ENCODE peak calls at places on chromosomes 6 and 20, in four cellular contexts. F, V, T and E are unnamed samples.

GRCh38 chr6:17015144-17015543 is 86.7 kb upstream of the STMND1 start:
- DNase-seq in T (no peak), F (no peak), V (no peak), E (no peak)

GRCh38 chr6:36791553-36792171 is 47.6 kb downstream of the CPNE5 start:
- DNase-seq in T (no peak), F (no peak), V (no peak), E (no peak)

GRCh38 chr6:79042799-79043126 is 35.3 kb downstream of the PHIP start:
- DNase-seq in V (no peak), T (no peak), F (no peak), E (no peak)

GRCh38 chr6:1496836-1497592 is 107.6 kb downstream of the FOXF2 start:
- DNase-seq in T (no peak), F (no peak), V (no peak), E (no peak)

GRCh38 chr6:142291512-142291911 is 10.3 kb upstream of the ADGRG6 start:
- DNase-seq in F (no peak), V (no peak), T (no peak), E (no peak)

GRCh38 chr20:38191654-38192053 is 26.6 kb upstream of the TGM2 start:
- DNase-seq in V (no peak), F (no peak), T (no peak), E (no peak)

GRCh38 chr6:159759645-159760044 is 2.2 kb upstream of the ACAT2 start:
- DNase-seq in F (no peak), V (no peak), T (no peak), E (no peak)

GRCh38 chr20:57710841-57711240 is 1.0 kb upstream of the PMEPA1 start:
- DNase-seq in F (no peak), T (no peak), V (no peak), E (no peak)

GRCh38 chr6:45047573-45047972 is 280.6 kb upstream of the RUNX2 start:
- DNase-seq in F (no peak), V (no peak), T (no peak), E (no peak)

GRCh38 chr6:166997768-166998255 is 1.4 kb upstream of the CEP43 start:
- DNase-seq in V (peak), F (peak), T (peak), E (peak)

GRCh38 chr6:153117986-153118886 is 12.8 kb downstream of the RGS17 start:
- DNase-seq in T (no peak), V (no peak), F (no peak), E (no peak)

GRCh38 chr6:75115501-75115900 is 90.4 kb downstream of the COL12A1 start:
- DNase-seq in T (no peak), F (no peak), V (no peak), E (no peak)

GRCh38 chr6:151263967-151264366 is 24.2 kb downstream of the AKAP12 start:
- DNase-seq in T (no peak), V (no peak), F (no peak), E (no peak)

GRCh38 chr6:151265282-151265681 is 25.5 kb downstream of the AKAP12 start:
- DNase-seq in V (no peak), F (no peak), T (no peak), E (no peak)

GRCh38 chr6:151275121-151275520 is 35.4 kb downstream of the AKAP12 start:
- DNase-seq in T (no peak), F (no peak), V (no peak), E (no peak)

GRCh38 chr6:151269318-151269995 is 29.7 kb downstream of the AKAP12 start:
- DNase-seq in V (no peak), F (no peak), T (no peak), E (no peak)
- TF ChIP-seq SP1 in V (no peak), F (no peak), T (no peak), E (no peak)

DNA sequence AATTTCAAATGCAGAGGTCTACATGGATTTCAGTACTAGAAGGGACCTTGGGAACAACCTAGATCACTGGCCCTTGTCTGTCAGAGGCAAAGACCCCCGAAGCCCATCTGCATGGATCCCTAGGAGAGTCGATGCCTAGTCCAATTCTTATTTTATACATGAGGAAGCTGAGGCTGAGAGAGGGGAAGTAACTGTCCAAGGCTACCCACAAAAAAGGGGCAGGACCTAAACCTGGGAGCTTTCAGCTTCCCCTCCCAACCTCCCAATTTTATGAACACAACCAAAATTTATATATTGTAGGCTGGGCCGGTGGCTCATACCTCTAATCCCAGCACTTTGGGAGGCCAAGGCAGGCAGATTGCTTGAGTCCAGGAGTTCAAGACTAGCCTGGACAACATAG is 73.2 kb downstream of the TRERF1 start:
- DNase-seq in F (no peak), T (no peak), V (no peak), E (no peak)
- TF ChIP-seq ELF4 in F (no peak), T (no peak), V (no peak), E (no peak)

GRCh38 chr6:21666200-21666671 is 72.7 kb downstream of the SOX4 start:
- DNase-seq in T (no peak), F (peak), V (no peak), E (no peak)

GRCh38 chr6:21665101-21665435 is 71.5 kb downstream of the SOX4 start:
- DNase-seq in F (no peak), V (no peak), T (no peak), E (no peak)

GRCh38 chr6:21666788-21667681 is 73.5 kb downstream of the SOX4 start:
- DNase-seq in T (no peak), V (no peak), F (peak), E (no peak)

GRCh38 chr6:21665436-21666199 is 72.1 kb downstream of the SOX4 start:
- DNase-seq in T (no peak), V (no peak), F (peak), E (no peak)

DNA sequence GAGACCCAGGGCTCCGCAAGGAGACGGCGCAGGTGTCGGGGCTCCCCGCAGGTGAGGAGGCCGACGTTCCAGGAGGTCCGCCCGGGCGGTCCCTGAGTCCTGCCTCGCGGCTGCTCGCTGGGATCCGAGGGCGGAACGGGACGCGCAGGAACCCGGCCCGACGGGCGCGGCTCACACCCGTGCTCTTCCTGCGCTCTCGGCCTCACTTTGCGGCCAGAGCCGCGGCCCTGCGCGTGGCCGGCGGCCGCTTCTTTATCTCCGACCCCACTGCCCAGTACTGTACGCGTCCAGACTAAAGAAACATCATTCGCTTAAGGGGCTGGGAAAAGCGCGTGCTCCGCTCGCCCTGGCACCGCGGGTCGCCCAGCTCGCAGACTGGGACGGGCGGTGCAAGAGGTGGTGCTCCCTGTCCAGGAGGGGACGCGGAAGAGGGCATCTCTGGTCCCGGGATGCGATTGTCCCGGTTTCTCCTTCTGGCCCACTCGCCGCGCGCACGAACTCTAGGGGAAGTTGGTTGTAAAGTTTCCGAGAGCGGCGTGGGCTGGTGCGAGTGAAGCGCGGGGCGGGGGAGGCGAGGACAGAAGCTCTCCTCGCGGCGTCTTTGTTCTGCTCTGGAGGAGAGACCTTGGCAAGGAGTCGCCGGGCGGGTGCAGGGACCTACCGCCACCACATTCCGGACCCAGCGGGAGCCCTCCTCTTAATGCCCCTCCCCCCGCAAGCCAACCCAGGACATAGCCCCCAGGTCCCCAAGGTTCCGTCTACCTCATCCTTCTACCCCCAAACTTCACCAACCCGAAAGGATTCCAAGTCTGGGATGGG is 70.9 kb downstream of the SOX4 start:
- DNase-seq in F (peak), T (no peak), V (no peak), E (peak)
- TF ChIP-seq SP1 in F (no peak), T (no peak), V (no peak), E (no peak)

GRCh38 chr6:70398783-70399730 is 14.3 kb upstream of the FAM135A start:
- DNase-seq in T (peak), V (peak), F (no peak), E (no peak)
- TF ChIP-seq ELF4 in T (no peak), V (no peak), F (no peak), E (no peak)

DNA sequence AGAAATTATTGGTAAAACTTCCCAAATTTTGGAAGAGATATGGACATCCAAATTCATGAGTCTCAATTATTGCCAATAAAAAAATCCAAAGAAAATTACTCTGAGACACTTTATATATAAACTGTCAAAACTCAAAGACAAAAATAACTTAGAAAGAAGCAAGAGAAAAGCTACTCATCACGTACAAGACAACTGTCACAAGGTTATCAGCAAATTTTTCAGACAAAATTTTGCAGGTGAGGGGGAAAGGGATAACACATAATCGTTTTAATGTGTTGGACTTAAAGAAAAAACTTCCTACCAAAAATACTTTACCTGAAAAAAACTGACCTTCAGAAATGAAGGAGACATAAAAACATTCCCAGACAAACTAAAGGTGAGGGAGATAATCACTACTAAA is 272.5 kb downstream of the THBS2 start:
- DNase-seq in F (no peak), V (no peak), T (no peak), E (no peak)
- TF ChIP-seq SP1 in F (no peak), V (no peak), T (no peak), E (no peak)

GRCh38 chr20:44247131-44247571 is at the start of gene GDAP1L1:
- DNase-seq in T (no peak), F (peak), V (no peak), E (no peak)
- TF ChIP-seq ELF4 in T (no peak), F (no peak), V (no peak), E (no peak)

DNA sequence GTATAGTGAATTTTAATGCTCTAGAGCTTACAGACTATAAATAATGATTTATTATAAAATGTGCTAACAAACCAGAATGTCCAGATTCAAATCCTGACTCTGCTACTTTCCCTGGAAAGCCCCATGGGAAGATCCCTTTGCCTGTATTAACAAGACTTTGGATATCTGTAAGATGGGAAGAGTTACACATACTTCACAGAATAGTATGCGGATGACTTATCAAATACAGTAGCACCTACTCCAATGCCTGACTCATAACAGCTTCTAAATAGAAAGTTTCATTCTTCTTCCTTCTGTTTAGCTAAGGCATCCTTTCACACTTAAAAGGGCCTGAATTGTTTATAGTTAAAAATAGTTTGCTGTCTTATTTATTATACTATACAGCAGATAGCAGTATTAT is 166.3 kb downstream of the KCNQ5 start:
- DNase-seq in V (no peak), F (no peak), T (no peak), E (no peak)
- TF ChIP-seq SP1 in V (no peak), F (no peak), T (no peak), E (no peak)

GRCh38 chr20:15653396-15654207 is 919.6 kb downstream of the KIF16B start:
- DNase-seq in V (no peak), F (no peak), T (no peak), E (no peak)

GRCh38 chr20:15658295-15658694 is 915.0 kb downstream of the KIF16B start:
- DNase-seq in F (no peak), V (no peak), T (no peak), E (no peak)

GRCh38 chr20:15654208-15654649 is 919.0 kb downstream of the KIF16B start:
- DNase-seq in V (peak), T (peak), F (peak), E (peak)

GRCh38 chr20:15656124-15656523 is 917.1 kb downstream of the KIF16B start:
- DNase-seq in F (no peak), T (no peak), V (no peak), E (no peak)
- TF ChIP-seq ELF4 in F (no peak), T (no peak), V (no peak), E (no peak)

DNA sequence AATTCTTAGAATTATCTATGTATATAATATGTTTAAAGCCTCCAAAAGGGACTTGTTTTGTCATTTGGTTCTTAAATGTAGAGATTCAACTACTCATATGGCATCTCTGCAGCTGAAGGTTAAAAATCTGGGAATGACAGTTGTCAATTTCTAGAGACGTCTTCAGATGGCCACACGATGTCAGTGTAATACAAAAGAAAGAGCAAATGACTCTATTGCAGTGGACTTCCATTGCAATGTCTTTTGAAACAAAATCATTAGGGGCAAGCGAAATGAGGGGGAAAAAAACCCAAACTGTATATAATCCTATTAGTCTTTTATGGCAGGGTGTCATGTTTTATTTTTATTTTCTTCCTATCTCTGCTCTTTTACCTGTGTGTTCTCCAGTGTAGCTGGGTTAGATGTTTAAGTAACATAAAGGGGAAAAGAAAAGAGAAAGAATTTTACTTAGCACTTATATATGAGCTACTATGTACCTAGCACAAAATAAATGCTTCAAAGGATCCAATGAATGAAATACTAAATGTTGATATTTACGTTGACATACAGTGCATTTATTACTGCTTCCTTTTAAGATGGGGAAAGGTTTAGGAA is 26.2 kb downstream of the CCN2 start:
- DNase-seq in V (peak), F (no peak), T (peak), E (peak)
- TF ChIP-seq SP1 in V (no peak), F (no peak), T (no peak), E (no peak)

GRCh38 chr6:46677314-46677654 is 10.4 kb upstream of the TDRD6 start:
- DNase-seq in F (no peak), T (peak), V (peak), E (peak)
- TF ChIP-seq ELF4 in F (no peak), T (no peak), V (no peak), E (no peak)